ENCODE peak calls at places on chromosome 12, in ten cellular contexts. One of them, this sample, is unnamed.

GRCh38 chr12:98146043-98146442 is 369.3 kb upstream of the TMPO start:
- DNase-seq in GM06990: no peak
- DNase-seq in type B pancreatic cell: no peak
- DNase-seq in substantia nigra: no peak
- DNase-seq in EH: no peak
- DNase-seq in NCI-H2029: no peak
- DNase-seq in upper lobe of right lung: no peak
- DNase-seq in iris pigment epithelial cell: no peak
- DNase-seq in EL: no peak
- DNase-seq in stomach: no peak
- DNase-seq in this sample: no peak

GRCh38 chr12:38588618-38589309 is 272.2 kb downstream of the ALG10B start:
- DNase-seq in GM06990: no peak
- DNase-seq in type B pancreatic cell: no peak
- DNase-seq in substantia nigra: no peak
- DNase-seq in EH: no peak
- DNase-seq in NCI-H2029: no peak
- DNase-seq in upper lobe of right lung: no peak
- DNase-seq in iris pigment epithelial cell: peak; percentile 5
- DNase-seq in EL: no peak
- DNase-seq in stomach: no peak
- DNase-seq in this sample: no peak

GRCh38 chr12:47388712-47389111 is 309.0 kb upstream of the AMIGO2 start:
- DNase-seq in GM06990: no peak
- DNase-seq in type B pancreatic cell: no peak
- DNase-seq in substantia nigra: no peak
- DNase-seq in EH: no peak
- DNase-seq in NCI-H2029: no peak
- DNase-seq in upper lobe of right lung: no peak
- DNase-seq in iris pigment epithelial cell: no peak
- DNase-seq in EL: no peak
- DNase-seq in stomach: no peak
- DNase-seq in this sample: no peak

GRCh38 chr12:86006727-86007126 is 132.6 kb downstream of the NTS start:
- DNase-seq in GM06990: no peak
- DNase-seq in type B pancreatic cell: no peak
- DNase-seq in substantia nigra: no peak
- DNase-seq in EH: no peak
- DNase-seq in NCI-H2029: no peak
- DNase-seq in upper lobe of right lung: no peak
- DNase-seq in iris pigment epithelial cell: no peak
- DNase-seq in EL: no peak
- DNase-seq in stomach: no peak
- DNase-seq in this sample: no peak

GRCh38 chr12:26936559-26937442 is 980 bp downstream of the INTS13 start:
- DNase-seq in GM06990: no peak
- DNase-seq in type B pancreatic cell: no peak
- DNase-seq in substantia nigra: no peak
- DNase-seq in EH: peak; percentile 34
- DNase-seq in NCI-H2029: no peak
- DNase-seq in upper lobe of right lung: no peak
- DNase-seq in iris pigment epithelial cell: no peak
- DNase-seq in EL: peak; percentile 18
- DNase-seq in stomach: no peak
- DNase-seq in this sample: no peak

GRCh38 chr12:68530965-68531364 is 79.7 kb upstream of the RAP1B start:
- DNase-seq in GM06990: no peak
- DNase-seq in type B pancreatic cell: no peak
- DNase-seq in substantia nigra: no peak
- DNase-seq in EH: peak; percentile 93
- DNase-seq in NCI-H2029: no peak
- DNase-seq in upper lobe of right lung: no peak
- DNase-seq in iris pigment epithelial cell: peak; percentile 77
- DNase-seq in EL: peak; percentile 77
- DNase-seq in stomach: no peak
- DNase-seq in this sample: peak; percentile 60

GRCh38 chr12:57864811-57865751 is 18.6 kb upstream of the CTDSP2 start:
- DNase-seq in GM06990: peak; percentile 36
- DNase-seq in type B pancreatic cell: peak; percentile 76
- DNase-seq in substantia nigra: peak; percentile 35
- DNase-seq in EH: peak; percentile 81
- DNase-seq in NCI-H2029: no peak
- DNase-seq in upper lobe of right lung: peak; percentile 93
- DNase-seq in iris pigment epithelial cell: peak; percentile 90
- DNase-seq in EL: peak; percentile 84
- DNase-seq in stomach: peak; percentile 75
- DNase-seq in this sample: peak; percentile 81

GRCh38 chr12:67268896-67269631 is at the start of gene CAND1:
- DNase-seq in GM06990: peak; percentile 96
- DNase-seq in type B pancreatic cell: peak; percentile 95
- DNase-seq in substantia nigra: peak; percentile 97
- DNase-seq in EH: peak; percentile 99
- DNase-seq in NCI-H2029: peak; percentile 97
- DNase-seq in upper lobe of right lung: peak; percentile 98
- DNase-seq in iris pigment epithelial cell: peak; percentile 99
- DNase-seq in EL: peak; percentile 99
- DNase-seq in stomach: peak; percentile 97
- DNase-seq in this sample: peak; percentile 100

This sample was measured in fibroblast of villous mesenchyme.